ENCODE peak calls at places on chromosomes 3 and 15, in four cellular contexts. N is H1, W is H9, S is mesendoderm. Z is an unnamed sample.

GRCh38 chr15:37034392-37034791 is 66.0 kb downstream of the MEIS2 start:
- DNase-seq in N (no peak), W (no peak), S (no peak), Z (no peak)

GRCh38 chr3:141412087-141412935 is 44.0 kb downstream of the ZBTB38 start:
- DNase-seq in N (no peak), W (no peak), S (peak), Z (peak)

GRCh38 chr3:8501388-8502131 is at the start of gene LMCD1:
- DNase-seq in N (peak), W (peak), S (peak), Z (peak)

GRCh38 chr3:16373270-16373785 is 108.3 kb downstream of the OXNAD1 start:
- DNase-seq in N (no peak), W (no peak), S (no peak), Z (no peak)

GRCh38 chr3:32399030-32399620 is 7.5 kb downstream of the CMTM7 start:
- DNase-seq in N (no peak), W (no peak), S (peak), Z (peak)

GRCh38 chr3:166177130-166177529 is 339.9 kb upstream of the BCHE start:
- DNase-seq in N (no peak), W (no peak), S (no peak), Z (no peak)

GRCh38 chr3:182824957-182825356 is 31.7 kb downstream of the ATP11B start:
- DNase-seq in N (no peak), W (no peak), S (no peak), Z (no peak)

GRCh38 chr3:167102071-167102470 is 278.0 kb downstream of the ZBBX start:
- DNase-seq in N (peak), W (peak), S (peak), Z (no peak)

GRCh38 chr3:4270726-4271125 is 32.4 kb upstream of the SETMAR start:
- DNase-seq in N (no peak), W (no peak), S (no peak), Z (no peak)

GRCh38 chr15:100968043-100968966 is 49.1 kb downstream of the LRRK1 start:
- DNase-seq in N (no peak), W (no peak), S (no peak), Z (peak)

GRCh38 chr15:80953953-80954778 is 35.5 kb downstream of the MESD start:
- DNase-seq in N (no peak), W (peak), S (peak), Z (peak)

GRCh38 chr3:149152420-149152819 is 23.0 kb downstream of the HPS3 start:
- DNase-seq in N (no peak), W (no peak), S (peak), Z (peak)

GRCh38 chr3:196274585-196274984 is 12.9 kb downstream of the PCYT1A start:
- DNase-seq in N (no peak), W (no peak), S (no peak), Z (peak)

GRCh38 chr3:60017631-60018030 is 967.8 kb upstream of the CFAP20DC start:
- DNase-seq in N (no peak), W (no peak), S (no peak), Z (no peak)

GRCh38 chr3:88574210-88574609 is 424.5 kb downstream of the C3orf38 start:
- DNase-seq in N (no peak), W (no peak), S (no peak), Z (no peak)

GRCh38 chr15:51536965-51537574 is 85.5 kb downstream of the DMXL2 start:
- DNase-seq in N (no peak), W (no peak), S (peak), Z (peak)

GRCh38 chr3:43180027-43180426 is 74.1 kb upstream of the POMGNT2 start:
- DNase-seq in N (no peak), W (no peak), S (no peak), Z (peak)

GRCh38 chr3:85939026-85939616 is 980.3 kb downstream of the CADM2 start:
- DNase-seq in N (no peak), W (no peak), S (no peak), Z (no peak)

GRCh38 chr3:182809523-182809922 is 16.2 kb downstream of the ATP11B start:
- DNase-seq in N (no peak), W (no peak), S (no peak), Z (no peak)

GRCh38 chr3:179750720-179751328 is 98.0 kb downstream of the USP13 start:
- DNase-seq in N (no peak), W (no peak), S (peak), Z (peak)

GRCh38 chr15:40957581-40958051 is 4.3 kb downstream of the CHAC1 start:
- DNase-seq in N (no peak), W (no peak), S (no peak), Z (no peak)

GRCh38 chr3:9598783-9599387 is 45.3 kb upstream of the LHFPL4 start:
- DNase-seq in N (no peak), W (no peak), S (no peak), Z (no peak)

GRCh38 chr15:99249270-99249817 is at the start of gene TTC23:
- DNase-seq in N (peak), W (peak), S (peak), Z (peak)

GRCh38 chr3:12155833-12156232 is 2.9 kb downstream of the TIMP4 start:
- DNase-seq in N (no peak), W (no peak), S (no peak), Z (peak)

DNA sequence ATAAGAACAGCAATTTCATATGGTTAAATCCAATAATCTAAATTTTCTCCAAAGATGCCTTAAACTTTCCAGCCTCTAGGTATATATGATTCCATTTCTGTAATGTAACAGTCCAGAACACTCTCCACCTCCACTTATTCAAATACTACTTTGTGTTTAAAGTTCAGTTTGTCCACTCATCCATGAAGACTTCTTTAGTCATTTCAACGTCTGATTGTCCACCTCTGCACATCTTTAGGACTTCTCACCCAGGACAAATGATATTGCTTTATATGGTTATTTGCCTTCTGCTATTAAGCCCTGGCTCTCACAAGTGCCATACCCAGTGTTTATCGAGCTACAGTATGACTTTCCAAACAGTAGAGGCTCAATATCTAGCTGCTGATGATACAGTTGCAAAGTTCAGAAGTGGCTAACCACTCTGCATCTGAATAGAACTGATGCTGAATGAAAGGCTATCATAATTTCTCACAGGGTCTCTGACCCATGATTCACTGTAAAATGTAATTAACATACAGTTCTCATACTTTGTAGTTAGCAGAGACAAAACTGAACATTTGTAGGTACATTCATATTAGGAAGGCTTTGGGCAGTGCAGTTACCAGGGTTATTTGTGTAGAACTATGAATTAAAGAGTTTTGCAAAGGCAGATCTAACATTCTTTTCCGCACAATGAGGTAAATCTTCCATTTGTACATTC is 93.7 kb upstream of the MBNL1 start:
- DNase-seq in N (no peak), W (no peak), S (no peak), Z (peak)
- H4K5ac ChIP-seq in N (no peak), W (no peak), S (no peak), Z (peak)

GRCh38 chr15:88376574-88377174 is 90.5 kb downstream of the MRPL46 start:
- DNase-seq in N (no peak), W (no peak), S (no peak), Z (peak)

GRCh38 chr15:88375234-88375926 is 91.8 kb downstream of the MRPL46 start:
- DNase-seq in N (peak), W (no peak), S (peak), Z (peak)

GRCh38 chr15:88382482-88382983 is 84.7 kb downstream of the MRPL46 start:
- DNase-seq in N (no peak), W (no peak), S (no peak), Z (no peak)

GRCh38 chr15:88377509-88377908 is 89.7 kb downstream of the MRPL46 start:
- DNase-seq in N (no peak), W (no peak), S (no peak), Z (no peak)

GRCh38 chr15:88378259-88378658 is 88.9 kb downstream of the MRPL46 start:
- DNase-seq in N (no peak), W (no peak), S (no peak), Z (peak)
- H4K5ac ChIP-seq in N (no peak), W (no peak), S (no peak), Z (no peak)

DNA sequence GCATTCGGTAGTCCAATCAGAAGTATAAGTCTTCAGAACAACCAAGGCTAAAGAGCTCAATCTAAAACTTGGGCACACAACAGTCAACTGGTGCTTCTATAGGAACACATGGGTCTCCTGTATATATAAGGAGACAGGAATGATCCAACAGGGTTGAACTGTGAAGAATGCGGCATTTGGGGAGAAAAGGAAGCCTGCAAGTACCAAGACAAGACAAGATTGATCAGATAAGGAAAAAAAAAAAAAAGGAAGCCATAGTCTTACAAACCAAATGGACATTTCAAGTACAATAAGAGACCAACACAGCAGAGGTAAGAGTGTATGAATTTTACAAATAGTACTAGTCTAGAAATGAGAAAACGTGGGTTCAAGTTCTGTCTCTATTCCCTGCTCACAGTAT is 6.5 kb downstream of the CPEB1 start:
- DNase-seq in N (no peak), W (no peak), S (peak), Z (no peak)
- H4K5ac ChIP-seq in N (no peak), W (no peak), S (no peak), Z (no peak)

DNA sequence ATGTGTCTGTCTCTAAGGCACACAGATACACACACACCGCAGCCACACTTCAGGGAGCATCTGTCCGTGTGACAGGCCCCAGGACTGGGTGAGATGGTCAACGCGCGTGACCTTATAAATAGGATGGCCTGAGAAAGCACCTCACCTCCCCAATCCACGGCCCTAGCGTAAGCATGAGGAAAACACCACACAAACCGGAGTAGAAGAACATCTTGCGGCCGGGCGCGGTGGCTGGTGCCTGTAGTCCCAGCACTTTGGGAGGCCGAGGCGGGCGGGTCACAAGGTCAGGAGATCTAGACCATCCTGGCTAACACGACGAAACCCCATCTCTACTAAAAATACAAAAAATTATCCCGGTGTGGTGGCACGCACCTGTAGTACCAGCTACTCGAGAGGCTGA is 1.6 kb downstream of the NIPA1 start:
- DNase-seq in N (no peak), W (no peak), S (no peak), Z (no peak)
- H4K5ac ChIP-seq in N (no peak), W (no peak), S (no peak), Z (no peak)

DNA sequence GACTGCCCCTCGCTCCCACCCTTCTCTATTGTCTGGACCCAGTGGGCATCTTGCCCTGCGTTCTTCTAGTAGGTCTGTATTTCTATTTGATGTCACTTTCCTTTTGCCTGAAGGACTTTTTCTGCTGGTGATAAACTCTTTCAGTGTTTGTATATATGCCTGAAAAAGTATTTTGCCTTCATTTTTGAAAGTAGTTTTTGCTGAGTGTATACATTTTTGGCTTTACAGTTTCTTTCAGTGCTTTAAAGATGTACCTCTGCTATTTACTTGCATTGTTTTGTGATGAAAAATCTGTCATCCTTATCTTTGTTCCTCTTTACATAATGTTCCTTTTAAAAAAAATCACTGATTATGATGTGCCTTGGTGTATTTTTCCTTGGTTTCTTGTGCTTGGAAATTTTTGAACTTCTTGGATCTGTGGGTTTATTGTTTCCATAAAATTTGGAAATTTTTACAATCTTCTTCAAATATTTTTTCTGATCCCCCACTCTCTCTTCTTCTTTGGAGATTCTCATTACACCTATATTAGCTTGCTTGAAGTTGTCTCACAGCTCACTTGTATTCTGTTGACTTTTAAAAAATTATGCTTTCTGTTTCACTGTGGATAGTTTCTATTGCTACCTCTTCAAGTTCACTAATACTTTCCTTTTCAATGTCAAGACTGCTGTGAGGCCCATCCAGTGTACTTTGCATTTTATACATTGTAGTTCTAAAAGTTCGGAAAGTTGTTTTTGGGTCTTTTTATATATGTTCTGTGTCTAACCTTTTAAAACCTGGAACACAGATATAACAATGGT is 67.8 kb downstream of the RGMA start:
- DNase-seq in N (no peak), W (no peak), S (no peak), Z (no peak)
- H4K5ac ChIP-seq in N (no peak), W (no peak), S (no peak), Z (no peak)

GRCh38 chr3:28598165-28598564 is 249.5 kb upstream of the AZI2 start:
- DNase-seq in N (no peak), W (no peak), S (no peak), Z (no peak)
- H4K5ac ChIP-seq in N (no peak), W (no peak), S (peak), Z (no peak)

DNA sequence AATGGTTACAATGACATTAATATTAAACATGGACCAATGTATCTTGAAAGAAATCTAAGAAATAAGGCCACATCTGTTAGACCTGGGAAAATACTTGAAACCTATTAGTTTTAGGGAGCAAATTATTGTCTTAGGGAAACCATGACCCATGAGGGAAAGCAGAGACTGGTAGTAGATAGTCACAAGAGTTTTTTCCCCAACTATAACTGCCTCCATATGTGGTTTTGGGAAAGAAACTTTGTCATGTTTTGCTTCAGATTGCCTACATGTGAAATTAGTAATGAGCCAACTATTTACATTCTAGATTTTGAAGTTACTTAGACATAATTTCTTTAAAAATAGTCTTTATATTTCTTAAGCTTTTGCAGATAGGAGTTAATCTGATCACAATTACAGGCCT is 474.9 kb downstream of the ROBO2 start:
- DNase-seq in N (no peak), W (no peak), S (no peak), Z (no peak)
- H4K5ac ChIP-seq in N (no peak), W (no peak), S (no peak), Z (no peak)

GRCh38 chr3:170353485-170353884 is 4.0 kb upstream of the SKIL start:
- DNase-seq in N (peak), W (no peak), S (no peak), Z (no peak)
- H4K5ac ChIP-seq in N (no peak), W (no peak), S (no peak), Z (no peak)

DNA sequence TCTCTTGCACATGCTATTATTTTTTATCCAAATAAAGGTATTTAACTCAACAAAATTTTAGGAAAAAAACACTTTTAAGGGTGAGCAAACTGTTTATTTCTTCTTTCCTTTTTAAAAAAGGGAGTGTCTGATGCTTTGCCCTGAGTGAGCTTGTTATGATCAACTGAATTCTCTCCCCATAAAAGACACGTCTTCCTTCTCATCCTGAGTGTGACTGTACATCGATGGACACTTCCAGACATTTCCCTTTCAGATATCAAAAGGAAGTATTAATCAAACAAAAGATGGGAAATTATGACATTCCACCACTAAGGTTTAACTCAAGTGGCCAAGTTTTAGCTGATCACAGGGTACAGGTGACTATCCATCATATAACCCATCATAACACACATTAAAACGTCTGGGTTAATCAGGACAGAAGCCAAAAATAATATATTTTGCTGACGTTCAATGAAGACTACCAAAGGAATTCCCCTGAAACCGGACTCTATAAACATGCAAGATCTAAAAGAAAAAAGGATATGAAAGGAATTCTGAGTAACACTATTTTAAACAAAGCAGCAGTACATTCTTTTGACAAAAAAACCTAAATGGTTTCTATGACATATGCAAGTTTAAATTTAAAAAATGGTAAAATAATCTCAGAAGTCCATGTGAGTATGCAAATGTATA is 354.7 kb downstream of the MECOM start:
- DNase-seq in N (no peak), W (no peak), S (no peak), Z (peak)
- H4K5ac ChIP-seq in N (no peak), W (no peak), S (no peak), Z (peak)